ENCODE peak calls at places on chromosome 11, in six cellular contexts. Y, V, G, K, Z and E are unnamed samples.

GRCh38 chr11:64896448-64897022 is 18.1 kb upstream of the EHD1 start:
- DNase-seq in G (no peak), Y (no peak), K (no peak), V (no peak), Z (no peak), E (no peak)

GRCh38 chr11:46160100-46160499 is 38.8 kb upstream of the PHF21A start:
- DNase-seq in K (peak; percentile 24), G (no peak), Z (no peak), Y (no peak), V (peak; percentile 18), E (peak; percentile 19)

GRCh38 chr11:95140397-95141030 is 50.9 kb downstream of the ENDOD1 start:
- DNase-seq in Z (peak; percentile 23), K (no peak), V (no peak), Y (no peak), G (no peak), E (no peak)

GRCh38 chr11:34256591-34256990 is 101.2 kb downstream of the ABTB2 start:
- DNase-seq in V (no peak), G (no peak), Z (no peak), K (no peak), Y (no peak), E (no peak)

GRCh38 chr11:40877256-40877655 is 582.2 kb downstream of the LRRC4C start:
- DNase-seq in K (no peak), Z (peak; percentile 71), G (no peak), V (no peak), Y (no peak), E (no peak)

GRCh38 chr11:68911731-68912130 is 8.0 kb downstream of the IGHMBP2 start:
- DNase-seq in K (no peak), Y (no peak), G (no peak), Z (no peak), V (no peak), E (no peak)

GRCh38 chr11:8610532-8611116 is 16.6 kb upstream of the STK33 start:
- DNase-seq in V (peak; percentile 22), K (no peak), Z (no peak), G (peak; percentile 51), Y (no peak), E (no peak)

GRCh38 chr11:108319541-108320145 is 96.8 kb downstream of the ATM start:
- DNase-seq in G (no peak), K (no peak), Y (no peak), V (no peak), Z (peak; percentile 46), E (no peak)

GRCh38 chr11:43578346-43579170 is 102.0 kb upstream of the HSD17B12 start:
- DNase-seq in G (peak; percentile 32), Z (peak; percentile 86), Y (no peak), V (no peak), K (no peak), E (no peak)

GRCh38 chr11:36265793-36266628 is 23.2 kb downstream of the COMMD9 start:
- DNase-seq in V (peak; percentile 72), Y (peak; percentile 59), Z (peak; percentile 65), K (peak; percentile 75), G (peak; percentile 74), E (peak; percentile 51)

GRCh38 chr11:71246559-71246958 is 5.8 kb downstream of the SHANK2 start:
- DNase-seq in K (no peak), G (no peak), Y (no peak), V (no peak), Z (no peak), E (no peak)

GRCh38 chr11:119928047-119928446 is 199.0 kb upstream of the NECTIN1 start:
- DNase-seq in Z (no peak), Y (no peak), G (no peak), K (no peak), V (no peak), E (no peak)

GRCh38 chr11:118610773-118611432 is 3.5 kb downstream of the PHLDB1 start:
- DNase-seq in K (peak; percentile 53), Z (peak; percentile 75), V (peak; percentile 92), Y (peak; percentile 82), G (peak; percentile 90), E (peak; percentile 90)

GRCh38 chr11:69300124-69301032 is 6.4 kb downstream of the MYEOV start:
- DNase-seq in Y (no peak), G (no peak), V (no peak), K (no peak), Z (peak; percentile 89), E (no peak)

GRCh38 chr11:78354741-78355705 is 62.6 kb downstream of the GAB2 start:
- DNase-seq in G (no peak), K (peak; percentile 32), Y (no peak), Z (no peak), V (peak; percentile 10), E (no peak)

GRCh38 chr11:67371549-67372231 is 1.7 kb downstream of the CLCF1 start:
- DNase-seq in K (peak; percentile 69), V (peak; percentile 59), G (no peak), Z (peak; percentile 77), Y (no peak), E (peak; percentile 28)

GRCh38 chr11:44566952-44567875 is 1.8 kb downstream of the CD82 start:
- DNase-seq in G (peak; percentile 70), K (no peak), V (no peak), Y (peak; percentile 63), Z (peak; percentile 29), E (no peak)

GRCh38 chr11:69536406-69536805 is 54.9 kb downstream of the LINC01488 start:
- DNase-seq in Y (no peak), Z (no peak), G (no peak), K (no peak), V (no peak), E (no peak)

GRCh38 chr11:4639931-4640330 is 2.7 kb downstream of the OR51D1 start:
- DNase-seq in Y (no peak), K (no peak), Z (no peak), G (no peak), V (no peak), E (no peak)

GRCh38 chr11:78615724-78616123 is 41.1 kb upstream of the NARS2 start:
- DNase-seq in G (no peak), Y (no peak), V (no peak), Z (no peak), K (peak; percentile 25), E (no peak)

GRCh38 chr11:128904872-128905344 is 13.8 kb downstream of the KCNJ5 start:
- DNase-seq in V (peak; percentile 47), Y (no peak), G (no peak), K (peak; percentile 34), Z (no peak), E (no peak)

GRCh38 chr11:3222941-3223905 is 4.6 kb upstream of the MRGPRG start:
- DNase-seq in Z (no peak), V (no peak), G (no peak), Y (peak; percentile 15), K (no peak), E (peak; percentile 80)

GRCh38 chr11:57161351-57161750 is 20.4 kb upstream of the LRRC55 start:
- DNase-seq in K (no peak), Y (no peak), G (no peak), V (no peak), Z (no peak), E (no peak)

GRCh38 chr11:12205330-12205729 is 94.9 kb downstream of the MICAL2 start:
- DNase-seq in G (no peak), V (no peak), K (no peak), Z (peak; percentile 79), Y (no peak), E (no peak)

GRCh38 chr11:128515766-128516466 is 71.4 kb downstream of the ETS1 start:
- DNase-seq in Y (no peak), G (no peak), Z (peak; percentile 11), K (no peak), V (no peak), E (no peak)

GRCh38 chr11:209275-210121 is 2.0 kb downstream of the RIC8A start:
- DNase-seq in Z (peak; percentile 50), G (no peak), K (no peak), Y (no peak), V (no peak), E (peak; percentile 21)

GRCh38 chr11:65786008-65786785 is 666 bp upstream of the OVOL1 start:
- DNase-seq in Y (no peak), V (peak; percentile 58), Z (no peak), G (no peak), K (no peak), E (no peak)

GRCh38 chr11:129375731-129376657 is at the start of gene BARX2:
- DNase-seq in Z (peak; percentile 53), Y (peak; percentile 27), G (peak; percentile 77), V (peak; percentile 79), K (peak; percentile 90), E (peak; percentile 67)

GRCh38 chr11:126421243-126421642 is 65.8 kb downstream of the ST3GAL4 start:
- DNase-seq in K (no peak), Y (no peak), G (no peak), Z (no peak), V (peak; percentile 26), E (no peak)

GRCh38 chr11:63906585-63906984 is 10.4 kb downstream of the RCOR2 start:
- DNase-seq in Z (peak; percentile 36), Y (peak; percentile 53), G (peak; percentile 65), V (peak; percentile 50), K (peak; percentile 46), E (no peak)

GRCh38 chr11:74815966-74816365 is 67.3 kb downstream of the RNF169 start:
- DNase-seq in V (no peak), Z (no peak), G (no peak), Y (no peak), K (peak; percentile 21), E (no peak)

GRCh38 chr11:119318240-119319135 is 1.6 kb upstream of the MCAM start:
- DNase-seq in G (no peak), Z (peak; percentile 87), V (no peak), K (peak; percentile 25), Y (peak; percentile 75), E (no peak)

GRCh38 chr11:76803023-76803422 is 19.9 kb downstream of the TSKU start:
- DNase-seq in G (no peak), V (no peak), Y (no peak), K (no peak), Z (no peak), E (no peak)

GRCh38 chr11:32508780-32509179 is 73.4 kb upstream of the WT1 start:
- DNase-seq in V (no peak), Y (no peak), Z (no peak), G (no peak), K (no peak), E (no peak)

GRCh38 chr11:96257972-96258951 is 84.7 kb downstream of the MAML2 start:
- DNase-seq in Z (peak; percentile 63), K (no peak), G (peak; percentile 51), Y (peak; percentile 55), V (no peak), E (peak; percentile 73)

GRCh38 chr11:68200639-68201038 is 12.5 kb downstream of the KMT5B start:
- DNase-seq in Z (peak; percentile 19), Y (no peak), V (no peak), K (no peak), G (no peak), E (no peak)

GRCh38 chr11:66849501-66850234 is 6.4 kb downstream of the RCE1 start:
- DNase-seq in V (no peak), K (no peak), Z (no peak), Y (no peak), G (no peak), E (no peak)

GRCh38 chr11:122180435-122180834 is 64.4 kb upstream of the BLID start:
- DNase-seq in G (no peak), K (no peak), V (no peak), Z (peak; percentile 98), Y (no peak), E (no peak)